ENCODE peak calls at places on chromosomes 13 and 19, in ten cellular contexts. One of them, this sample, is unnamed.

GRCh38 chr19:38055655-38056521 is 148.9 kb downstream of the SIPA1L3 start:
- DNase-seq in gastrocnemius medialis: no peak
- DNase-seq in hippocampal formation: no peak
- DNase-seq in activated T-cell treated with anti-CD3 and anti-CD28 coated beads, Interleukin-2, amount 50 U/mL, for 1 hour: no peak
- DNase-seq in transverse colon: no peak
- DNase-seq in GM04504: no peak
- DNase-seq in cardiac muscle cell: no peak
- DNase-seq in NCI-H2029: no peak
- DNase-seq in NAMALWA: no peak
- DNase-seq in iris pigment epithelial cell: no peak
- DNase-seq in this sample: no peak

GRCh38 chr13:110635405-110636002 is 20.2 kb downstream of the NAXD start:
- DNase-seq in gastrocnemius medialis: no peak
- DNase-seq in hippocampal formation: no peak
- DNase-seq in activated T-cell treated with anti-CD3 and anti-CD28 coated beads, Interleukin-2, amount 50 U/mL, for 1 hour: no peak
- DNase-seq in transverse colon: no peak
- DNase-seq in GM04504: no peak
- DNase-seq in cardiac muscle cell: no peak
- DNase-seq in NCI-H2029: no peak
- DNase-seq in NAMALWA: no peak
- DNase-seq in iris pigment epithelial cell: no peak
- DNase-seq in this sample: no peak

GRCh38 chr19:45059258-45059965 is 16.9 kb downstream of the ZNF296 start:
- DNase-seq in gastrocnemius medialis: peak; percentile 66
- DNase-seq in hippocampal formation: peak; percentile 74
- DNase-seq in activated T-cell treated with anti-CD3 and anti-CD28 coated beads, Interleukin-2, amount 50 U/mL, for 1 hour: peak; percentile 85
- DNase-seq in transverse colon: peak; percentile 87
- DNase-seq in GM04504: peak; percentile 37
- DNase-seq in cardiac muscle cell: peak; percentile 81
- DNase-seq in NCI-H2029: peak; percentile 71
- DNase-seq in NAMALWA: peak; percentile 94
- DNase-seq in iris pigment epithelial cell: peak; percentile 82
- DNase-seq in this sample: no peak

GRCh38 chr19:3536429-3537100 is 2.4 kb upstream of the TEKTIP1 start:
- DNase-seq in gastrocnemius medialis: no peak
- DNase-seq in hippocampal formation: peak; percentile 73
- DNase-seq in activated T-cell treated with anti-CD3 and anti-CD28 coated beads, Interleukin-2, amount 50 U/mL, for 1 hour: no peak
- DNase-seq in transverse colon: no peak
- DNase-seq in GM04504: no peak
- DNase-seq in cardiac muscle cell: no peak
- DNase-seq in NCI-H2029: no peak
- DNase-seq in NAMALWA: no peak
- DNase-seq in iris pigment epithelial cell: no peak
- DNase-seq in this sample: no peak

GRCh38 chr19:5714819-5715218 is 5.1 kb downstream of the LONP1 start:
- DNase-seq in gastrocnemius medialis: no peak
- DNase-seq in hippocampal formation: no peak
- DNase-seq in activated T-cell treated with anti-CD3 and anti-CD28 coated beads, Interleukin-2, amount 50 U/mL, for 1 hour: no peak
- DNase-seq in transverse colon: no peak
- DNase-seq in GM04504: no peak
- DNase-seq in cardiac muscle cell: no peak
- DNase-seq in NCI-H2029: no peak
- DNase-seq in NAMALWA: no peak
- DNase-seq in iris pigment epithelial cell: no peak
- DNase-seq in this sample: no peak

GRCh38 chr19:16161848-16162247 is 11.5 kb downstream of the CIB3 start:
- DNase-seq in gastrocnemius medialis: no peak
- DNase-seq in hippocampal formation: no peak
- DNase-seq in activated T-cell treated with anti-CD3 and anti-CD28 coated beads, Interleukin-2, amount 50 U/mL, for 1 hour: no peak
- DNase-seq in transverse colon: no peak
- DNase-seq in GM04504: no peak
- DNase-seq in cardiac muscle cell: no peak
- DNase-seq in NCI-H2029: no peak
- DNase-seq in NAMALWA: no peak
- DNase-seq in iris pigment epithelial cell: peak; percentile 92
- DNase-seq in this sample: no peak

GRCh38 chr19:30226464-30227070 is 145.6 kb upstream of the ZNF536 start:
- DNase-seq in gastrocnemius medialis: no peak
- DNase-seq in hippocampal formation: peak; percentile 27
- DNase-seq in activated T-cell treated with anti-CD3 and anti-CD28 coated beads, Interleukin-2, amount 50 U/mL, for 1 hour: no peak
- DNase-seq in transverse colon: peak; percentile 25
- DNase-seq in GM04504: no peak
- DNase-seq in cardiac muscle cell: no peak
- DNase-seq in NCI-H2029: no peak
- DNase-seq in NAMALWA: no peak
- DNase-seq in iris pigment epithelial cell: no peak
- DNase-seq in this sample: no peak

GRCh38 chr13:77267362-77267761 is 59.5 kb downstream of the MYCBP2 start:
- DNase-seq in gastrocnemius medialis: no peak
- DNase-seq in hippocampal formation: no peak
- DNase-seq in activated T-cell treated with anti-CD3 and anti-CD28 coated beads, Interleukin-2, amount 50 U/mL, for 1 hour: no peak
- DNase-seq in transverse colon: no peak
- DNase-seq in GM04504: no peak
- DNase-seq in cardiac muscle cell: no peak
- DNase-seq in NCI-H2029: no peak
- DNase-seq in NAMALWA: no peak
- DNase-seq in iris pigment epithelial cell: peak; percentile 82
- DNase-seq in this sample: peak; percentile 1

GRCh38 chr13:40993987-40994386 is 25.1 kb downstream of the ELF1 start:
- DNase-seq in gastrocnemius medialis: no peak
- DNase-seq in hippocampal formation: no peak
- DNase-seq in activated T-cell treated with anti-CD3 and anti-CD28 coated beads, Interleukin-2, amount 50 U/mL, for 1 hour: no peak
- DNase-seq in transverse colon: peak; percentile 31
- DNase-seq in GM04504: no peak
- DNase-seq in cardiac muscle cell: no peak
- DNase-seq in NCI-H2029: peak; percentile 58
- DNase-seq in NAMALWA: peak; percentile 49
- DNase-seq in iris pigment epithelial cell: no peak
- DNase-seq in this sample: no peak

GRCh38 chr13:25732146-25732865 is 319.5 kb downstream of the SHISA2 start:
- DNase-seq in gastrocnemius medialis: no peak
- DNase-seq in hippocampal formation: no peak
- DNase-seq in activated T-cell treated with anti-CD3 and anti-CD28 coated beads, Interleukin-2, amount 50 U/mL, for 1 hour: no peak
- DNase-seq in transverse colon: no peak
- DNase-seq in GM04504: no peak
- DNase-seq in cardiac muscle cell: no peak
- DNase-seq in NCI-H2029: no peak
- DNase-seq in NAMALWA: no peak
- DNase-seq in iris pigment epithelial cell: peak; percentile 36
- DNase-seq in this sample: no peak

GRCh38 chr19:48844472-48844871 is 8.2 kb upstream of the HSD17B14 start:
- DNase-seq in gastrocnemius medialis: no peak
- DNase-seq in hippocampal formation: no peak
- DNase-seq in activated T-cell treated with anti-CD3 and anti-CD28 coated beads, Interleukin-2, amount 50 U/mL, for 1 hour: no peak
- DNase-seq in transverse colon: no peak
- DNase-seq in GM04504: peak; percentile 46
- DNase-seq in cardiac muscle cell: no peak
- DNase-seq in NCI-H2029: no peak
- DNase-seq in NAMALWA: peak; percentile 37
- DNase-seq in iris pigment epithelial cell: peak; percentile 54
- DNase-seq in this sample: peak; percentile 15

GRCh38 chr13:23570099-23570926 is at the start of gene TNFRSF19:
- DNase-seq in gastrocnemius medialis: no peak
- DNase-seq in hippocampal formation: no peak
- DNase-seq in activated T-cell treated with anti-CD3 and anti-CD28 coated beads, Interleukin-2, amount 50 U/mL, for 1 hour: no peak
- DNase-seq in transverse colon: no peak
- DNase-seq in GM04504: peak; percentile 84
- DNase-seq in cardiac muscle cell: peak; percentile 80
- DNase-seq in NCI-H2029: no peak
- DNase-seq in NAMALWA: no peak
- DNase-seq in iris pigment epithelial cell: peak; percentile 76
- DNase-seq in this sample: peak; percentile 74

GRCh38 chr19:48461651-48461981 is 6.2 kb downstream of the KCNJ14 start:
- DNase-seq in gastrocnemius medialis: no peak
- DNase-seq in hippocampal formation: no peak
- DNase-seq in activated T-cell treated with anti-CD3 and anti-CD28 coated beads, Interleukin-2, amount 50 U/mL, for 1 hour: no peak
- DNase-seq in transverse colon: no peak
- DNase-seq in GM04504: no peak
- DNase-seq in cardiac muscle cell: no peak
- DNase-seq in NCI-H2029: no peak
- DNase-seq in NAMALWA: no peak
- DNase-seq in iris pigment epithelial cell: no peak
- DNase-seq in this sample: no peak

GRCh38 chr19:1058112-1058511 is 8.9 kb upstream of the ARHGAP45 start:
- DNase-seq in gastrocnemius medialis: no peak
- DNase-seq in hippocampal formation: no peak
- DNase-seq in activated T-cell treated with anti-CD3 and anti-CD28 coated beads, Interleukin-2, amount 50 U/mL, for 1 hour: no peak
- DNase-seq in transverse colon: no peak
- DNase-seq in GM04504: no peak
- DNase-seq in cardiac muscle cell: no peak
- DNase-seq in NCI-H2029: no peak
- DNase-seq in NAMALWA: peak; percentile 11
- DNase-seq in iris pigment epithelial cell: no peak
- DNase-seq in this sample: no peak

GRCh38 chr19:38264486-38265212 is at the start of gene SPINT2:
- DNase-seq in gastrocnemius medialis: no peak
- DNase-seq in hippocampal formation: peak; percentile 21
- DNase-seq in activated T-cell treated with anti-CD3 and anti-CD28 coated beads, Interleukin-2, amount 50 U/mL, for 1 hour: no peak
- DNase-seq in transverse colon: no peak
- DNase-seq in GM04504: no peak
- DNase-seq in cardiac muscle cell: peak; percentile 89
- DNase-seq in NCI-H2029: no peak
- DNase-seq in NAMALWA: peak; percentile 83
- DNase-seq in iris pigment epithelial cell: no peak
- DNase-seq in this sample: no peak

GRCh38 chr13:97219226-97219625 is 2.9 kb upstream of the MBNL2 start:
- DNase-seq in gastrocnemius medialis: no peak
- DNase-seq in hippocampal formation: no peak
- DNase-seq in activated T-cell treated with anti-CD3 and anti-CD28 coated beads, Interleukin-2, amount 50 U/mL, for 1 hour: no peak
- DNase-seq in transverse colon: no peak
- DNase-seq in GM04504: no peak
- DNase-seq in cardiac muscle cell: no peak
- DNase-seq in NCI-H2029: no peak
- DNase-seq in NAMALWA: no peak
- DNase-seq in iris pigment epithelial cell: no peak
- DNase-seq in this sample: no peak

GRCh38 chr13:107866666-107867623 is 348.4 kb downstream of the LIG4 start:
- DNase-seq in gastrocnemius medialis: no peak
- DNase-seq in hippocampal formation: peak; percentile 11
- DNase-seq in activated T-cell treated with anti-CD3 and anti-CD28 coated beads, Interleukin-2, amount 50 U/mL, for 1 hour: no peak
- DNase-seq in transverse colon: no peak
- DNase-seq in GM04504: no peak
- DNase-seq in cardiac muscle cell: peak; percentile 66
- DNase-seq in NCI-H2029: no peak
- DNase-seq in NAMALWA: no peak
- DNase-seq in iris pigment epithelial cell: peak; percentile 65
- DNase-seq in this sample: no peak

GRCh38 chr19:13337181-13337580 is 169.1 kb downstream of the CACNA1A start:
- DNase-seq in gastrocnemius medialis: no peak
- DNase-seq in hippocampal formation: no peak
- DNase-seq in activated T-cell treated with anti-CD3 and anti-CD28 coated beads, Interleukin-2, amount 50 U/mL, for 1 hour: no peak
- DNase-seq in transverse colon: no peak
- DNase-seq in GM04504: no peak
- DNase-seq in cardiac muscle cell: no peak
- DNase-seq in NCI-H2029: no peak
- DNase-seq in NAMALWA: no peak
- DNase-seq in iris pigment epithelial cell: no peak
- DNase-seq in this sample: no peak

GRCh38 chr13:23741879-23742510 is 147.2 kb downstream of the MIPEP start:
- DNase-seq in gastrocnemius medialis: no peak
- DNase-seq in hippocampal formation: no peak
- DNase-seq in activated T-cell treated with anti-CD3 and anti-CD28 coated beads, Interleukin-2, amount 50 U/mL, for 1 hour: no peak
- DNase-seq in transverse colon: no peak
- DNase-seq in GM04504: no peak
- DNase-seq in cardiac muscle cell: no peak
- DNase-seq in NCI-H2029: no peak
- DNase-seq in NAMALWA: peak; percentile 45
- DNase-seq in iris pigment epithelial cell: no peak
- DNase-seq in this sample: no peak

GRCh38 chr13:112545866-112546265 is 42.1 kb downstream of the TUBGCP3 start:
- DNase-seq in gastrocnemius medialis: no peak
- DNase-seq in hippocampal formation: no peak
- DNase-seq in activated T-cell treated with anti-CD3 and anti-CD28 coated beads, Interleukin-2, amount 50 U/mL, for 1 hour: no peak
- DNase-seq in transverse colon: no peak
- DNase-seq in GM04504: peak; percentile 40
- DNase-seq in cardiac muscle cell: no peak
- DNase-seq in NCI-H2029: no peak
- DNase-seq in NAMALWA: no peak
- DNase-seq in iris pigment epithelial cell: peak; percentile 96
- DNase-seq in this sample: peak; percentile 21

GRCh38 chr13:48400820-48401219 is 12.1 kb downstream of the LPAR6 start:
- DNase-seq in gastrocnemius medialis: no peak
- DNase-seq in hippocampal formation: no peak
- DNase-seq in activated T-cell treated with anti-CD3 and anti-CD28 coated beads, Interleukin-2, amount 50 U/mL, for 1 hour: no peak
- DNase-seq in transverse colon: no peak
- DNase-seq in GM04504: peak; percentile 56
- DNase-seq in cardiac muscle cell: no peak
- DNase-seq in NCI-H2029: no peak
- DNase-seq in NAMALWA: no peak
- DNase-seq in iris pigment epithelial cell: peak; percentile 80
- DNase-seq in this sample: peak; percentile 73

GRCh38 chr19:42216653-42217521 is 590 bp downstream of the DEDD2 start:
- DNase-seq in gastrocnemius medialis: no peak
- DNase-seq in hippocampal formation: peak; percentile 42
- DNase-seq in activated T-cell treated with anti-CD3 and anti-CD28 coated beads, Interleukin-2, amount 50 U/mL, for 1 hour: peak; percentile 34
- DNase-seq in transverse colon: peak; percentile 51
- DNase-seq in GM04504: no peak
- DNase-seq in cardiac muscle cell: peak; percentile 74
- DNase-seq in NCI-H2029: peak; percentile 37
- DNase-seq in NAMALWA: peak; percentile 23
- DNase-seq in iris pigment epithelial cell: peak; percentile 41
- DNase-seq in this sample: no peak

GRCh38 chr19:45498411-45499195 is at the start of gene PPM1N:
- DNase-seq in gastrocnemius medialis: no peak
- DNase-seq in hippocampal formation: no peak
- DNase-seq in activated T-cell treated with anti-CD3 and anti-CD28 coated beads, Interleukin-2, amount 50 U/mL, for 1 hour: peak; percentile 77
- DNase-seq in transverse colon: no peak
- DNase-seq in GM04504: no peak
- DNase-seq in cardiac muscle cell: peak; percentile 40
- DNase-seq in NCI-H2029: no peak
- DNase-seq in NAMALWA: no peak
- DNase-seq in iris pigment epithelial cell: peak; percentile 53
- DNase-seq in this sample: no peak

GRCh38 chr13:113061796-113062425 is 43.7 kb upstream of the F7 start:
- DNase-seq in gastrocnemius medialis: no peak
- DNase-seq in hippocampal formation: no peak
- DNase-seq in activated T-cell treated with anti-CD3 and anti-CD28 coated beads, Interleukin-2, amount 50 U/mL, for 1 hour: no peak
- DNase-seq in transverse colon: no peak
- DNase-seq in GM04504: no peak
- DNase-seq in cardiac muscle cell: no peak
- DNase-seq in NCI-H2029: no peak
- DNase-seq in NAMALWA: no peak
- DNase-seq in iris pigment epithelial cell: no peak
- DNase-seq in this sample: no peak

GRCh38 chr19:38287604-38288003 is 16.4 kb upstream of the C19orf33 start:
- DNase-seq in gastrocnemius medialis: no peak
- DNase-seq in hippocampal formation: peak; percentile 29
- DNase-seq in activated T-cell treated with anti-CD3 and anti-CD28 coated beads, Interleukin-2, amount 50 U/mL, for 1 hour: no peak
- DNase-seq in transverse colon: no peak
- DNase-seq in GM04504: no peak
- DNase-seq in cardiac muscle cell: no peak
- DNase-seq in NCI-H2029: no peak
- DNase-seq in NAMALWA: no peak
- DNase-seq in iris pigment epithelial cell: no peak
- DNase-seq in this sample: no peak

GRCh38 chr19:5170329-5170745 is 170.3 kb downstream of the PTPRS start:
- DNase-seq in gastrocnemius medialis: no peak
- DNase-seq in hippocampal formation: no peak
- DNase-seq in activated T-cell treated with anti-CD3 and anti-CD28 coated beads, Interleukin-2, amount 50 U/mL, for 1 hour: peak; percentile 64
- DNase-seq in transverse colon: peak; percentile 37
- DNase-seq in GM04504: no peak
- DNase-seq in cardiac muscle cell: no peak
- DNase-seq in NCI-H2029: peak; percentile 10
- DNase-seq in NAMALWA: peak; percentile 55
- DNase-seq in iris pigment epithelial cell: no peak
- DNase-seq in this sample: no peak

This sample was measured in BJ.